ENCODE peak calls at places on chromosomes 6 and 20, in six cellular contexts. J is tibial artery, M is NT2/D1, V is mucosa of gallbladder, S is A549, Z is neural crest cell. E is an unnamed sample.

GRCh38 chr6:160106701-160107100 is 14.9 kb upstream of the SLC22A1 start:
- DNase-seq in S (no peak), V (no peak), J (peak), Z (no peak), M (no peak), E (no peak)

GRCh38 chr6:168815229-168815628 is 374.2 kb downstream of the SMOC2 start:
- DNase-seq in V (no peak), M (no peak), J (no peak), Z (no peak), S (no peak), E (no peak)

GRCh38 chr20:49887828-49888340 is 27.4 kb downstream of the SPATA2 start:
- DNase-seq in V (no peak), J (peak), Z (no peak), S (no peak), M (no peak), E (no peak)

GRCh38 chr20:51059862-51060261 is 37.0 kb upstream of the KCNG1 start:
- DNase-seq in M (no peak), J (no peak), S (no peak), V (no peak), Z (no peak), E (no peak)

GRCh38 chr6:87336367-87336766 is 7.3 kb upstream of the GJB7 start:
- DNase-seq in S (no peak), V (no peak), Z (no peak), J (no peak), M (no peak), E (no peak)

GRCh38 chr6:36865835-36866234 is 8.8 kb downstream of the PPIL1 start:
- DNase-seq in V (no peak), Z (no peak), S (no peak), J (no peak), M (no peak), E (no peak)

GRCh38 chr20:21618697-21619421 is 86.6 kb upstream of the PAX1 start:
- DNase-seq in S (no peak), V (no peak), Z (no peak), M (no peak), J (no peak), E (no peak)

GRCh38 chr20:36974660-36975059 is 23.2 kb upstream of the SAMHD1 start:
- DNase-seq in S (no peak), J (no peak), V (no peak), Z (no peak), M (no peak), E (no peak)

GRCh38 chr6:116090251-116090650 is 10.4 kb upstream of the NT5DC1 start:
- DNase-seq in J (no peak), M (no peak), S (no peak), Z (no peak), V (no peak), E (no peak)

E was measured in epithelial cell of proximal tubule.